ENCODE peak calls at places on chromosomes 11 and 22, in ten cellular contexts. F is IMR-90; L is GM23338; Y is HuH-7.5; S is fibroblast of mammary gland; N is NCI-H345; K is heart right ventricle; A is activated naive CD8-positive, alpha-beta T cell treated with anti-CD3 and anti-CD28 coated beads, Interleukin-2, amount 50 U/mL, for 24 hours; P is epithelial cell of proximal tubule; I is activated CD4-positive, CD25-positive, alpha-beta regulatory T cell. V is an unnamed sample.

GRCh38 chr22:17400305-17400704 is 31.0 kb downstream of the CECR2 start:
- DNase-seq in F (no peak), L (no peak), Y (no peak), S (no peak), N (no peak), K (no peak), A (no peak), P (no peak), I (no peak), V (no peak)

GRCh38 chr22:42548597-42549328 is 5.0 kb upstream of the SERHL2 start:
- DNase-seq in F (no peak), L (peak), Y (no peak), S (no peak), N (no peak), K (no peak), A (no peak), P (no peak), I (no peak), V (no peak)

GRCh38 chr11:95371147-95371546 is 140.1 kb upstream of the SESN3 start:
- DNase-seq in F (no peak), L (no peak), Y (no peak), S (no peak), N (no peak), K (no peak), A (no peak), P (no peak), I (no peak), V (no peak)

GRCh38 chr11:61895046-61895717 is 3.8 kb upstream of the FADS3 start:
- DNase-seq in F (no peak), L (no peak), Y (no peak), S (no peak), N (no peak), K (no peak), A (no peak), P (no peak), I (no peak), V (no peak)

GRCh38 chr11:15106201-15106965 is 8.3 kb upstream of the INSC start:
- DNase-seq in F (peak), L (no peak), Y (no peak), S (peak), N (no peak), K (no peak), A (no peak), P (no peak), I (no peak), V (no peak)

GRCh38 chr22:19984201-19984753 is 32.3 kb downstream of the ARVCF start:
- DNase-seq in F (peak), L (no peak), Y (peak), S (peak), N (peak), K (peak), A (peak), P (peak), I (no peak), V (peak)

GRCh38 chr11:35418282-35418846 is 994 bp downstream of the SLC1A2 start:
- DNase-seq in F (no peak), L (peak), Y (no peak), S (no peak), N (peak), K (no peak), A (peak), P (no peak), I (no peak), V (no peak)

GRCh38 chr11:134050541-134051383 is 18.1 kb upstream of the JAM3 start:
- DNase-seq in F (peak), L (peak), Y (peak), S (peak), N (peak), K (peak), A (peak), P (no peak), I (peak), V (peak)

GRCh38 chr11:27465629-27466028 is 7.0 kb downstream of the LGR4 start:
- DNase-seq in F (no peak), L (no peak), Y (no peak), S (no peak), N (no peak), K (no peak), A (no peak), P (no peak), I (no peak), V (no peak)

GRCh38 chr11:116661056-116661455 is 111.7 kb downstream of the BUD13 start:
- DNase-seq in F (no peak), L (no peak), Y (no peak), S (no peak), N (no peak), K (no peak), A (no peak), P (no peak), I (no peak), V (no peak)

GRCh38 chr11:2166091-2166851 is 5.3 kb upstream of the INS start:
- DNase-seq in F (no peak), L (peak), Y (no peak), S (no peak), N (no peak), K (no peak), A (peak), P (no peak), I (no peak), V (no peak)

GRCh38 chr11:15815246-15816209 is 540.8 kb downstream of the SOX6 start:
- DNase-seq in F (no peak), L (no peak), Y (no peak), S (peak), N (no peak), K (no peak), A (no peak), P (no peak), I (no peak), V (no peak)

GRCh38 chr11:76279651-76280050 is 73.3 kb upstream of the WNT11 start:
- DNase-seq in F (no peak), L (peak), Y (no peak), S (no peak), N (peak), K (no peak), A (no peak), P (no peak), I (no peak), V (no peak)

V was measured in posterior vena cava.